ENCODE peak calls at places on chromosome 12, in six cellular contexts. N, B, X, A, O and S are unnamed samples.
A peak's percentile ranks its signal among the peaks of the same experiment; 100 is the strongest.

GRCh38 chr12:40515041-40515825 is 177.0 kb upstream of the CNTN1 start:
- DNase-seq in N (no peak), B (peak; percentile 65), X (no peak), O (peak; percentile 15), A (no peak), S (peak; percentile 29)

GRCh38 chr12:27244680-27245005 is 557 bp downstream of the STK38L start:
- DNase-seq in O (no peak), A (no peak), N (no peak), X (peak; percentile 62), B (peak; percentile 54), S (peak; percentile 80)

GRCh38 chr12:40286583-40286982 is 61.8 kb downstream of the LRRK2 start:
- DNase-seq in O (no peak), X (peak; percentile 51), N (no peak), B (peak; percentile 14), A (no peak), S (peak; percentile 29)

GRCh38 chr12:53543539-53543938 is 36.3 kb upstream of the NPFF start:
- DNase-seq in X (peak; percentile 69), N (peak; percentile 37), O (peak; percentile 52), B (peak; percentile 62), A (peak; percentile 73), S (peak; percentile 89)

GRCh38 chr12:81257952-81258551 is 180.2 kb downstream of the ACSS3 start:
- DNase-seq in A (no peak), N (peak; percentile 28), O (no peak), X (peak; percentile 66), B (peak; percentile 26), S (peak; percentile 63)

GRCh38 chr12:11958216-11959091 is 112.3 kb upstream of the BCL2L14 start:
- DNase-seq in N (no peak), B (peak; percentile 96), X (peak; percentile 81), A (no peak), O (peak; percentile 27), S (peak; percentile 97)

GRCh38 chr12:53380797-53381738 is 1.1 kb downstream of the SP1 start:
- DNase-seq in O (no peak), N (no peak), A (peak; percentile 48), B (peak; percentile 65), X (peak; percentile 64), S (peak; percentile 75)

GRCh38 chr12:7100239-7100638 is 8.0 kb upstream of the C1R start:
- DNase-seq in N (no peak), A (no peak), B (no peak), X (no peak), O (no peak), S (no peak)

GRCh38 chr12:39005671-39006070 is 100.3 kb upstream of the CPNE8 start:
- DNase-seq in A (no peak), X (no peak), O (no peak), B (no peak), N (no peak), S (no peak)

GRCh38 chr12:119693006-119693405 is 25.1 kb downstream of the PRKAB1 start:
- DNase-seq in O (no peak), B (peak; percentile 17), N (no peak), A (no peak), X (peak; percentile 98), S (peak; percentile 86)

GRCh38 chr12:32870716-32871115 is 25.9 kb downstream of the PKP2 start:
- DNase-seq in X (no peak), N (no peak), O (no peak), B (no peak), A (no peak), S (no peak)

GRCh38 chr12:6939187-6939540 is 4.5 kb upstream of the RNU7-1 start:
- DNase-seq in B (no peak), O (no peak), A (no peak), X (no peak), N (no peak), S (no peak)

GRCh38 chr12:6367065-6367968 is 8.0 kb downstream of the SCNN1A start:
- DNase-seq in O (peak; percentile 47), B (no peak), N (no peak), X (peak; percentile 36), A (no peak), S (no peak)

GRCh38 chr12:122977655-122978392 is 2.7 kb upstream of the ARL6IP4 start:
- DNase-seq in X (no peak), O (no peak), A (no peak), N (no peak), B (no peak), S (no peak)

GRCh38 chr12:127127887-127128286 is 1139.1 kb upstream of the TMEM132C start:
- DNase-seq in B (no peak), A (no peak), X (no peak), O (no peak), N (no peak), S (no peak)

GRCh38 chr12:104280703-104281458 is 22.7 kb upstream of the EID3 start:
- DNase-seq in N (peak; percentile 68), A (no peak), X (peak; percentile 95), O (no peak), B (peak; percentile 84), S (peak; percentile 92)

GRCh38 chr12:57983150-57983857 is 41.9 kb downstream of the ATP23 start:
- DNase-seq in A (no peak), X (peak; percentile 73), B (peak; percentile 28), N (peak; percentile 42), O (peak; percentile 43), S (peak; percentile 75)

GRCh38 chr12:92605621-92606170 is 97.1 kb upstream of the PLEKHG7 start:
- DNase-seq in X (no peak), A (no peak), O (no peak), B (no peak), N (no peak), S (peak; percentile 64)

GRCh38 chr12:46523446-46523845 is 150.9 kb upstream of the SLC38A2 start:
- DNase-seq in B (no peak), N (no peak), X (peak; percentile 40), O (no peak), A (no peak), S (no peak)

GRCh38 chr12:46259713-46260112 is 9.1 kb downstream of the SLC38A1 start:
- DNase-seq in B (no peak), X (no peak), O (no peak), A (no peak), N (no peak), S (no peak)

GRCh38 chr12:24396266-24396665 is 446.8 kb upstream of the SOX5 start:
- DNase-seq in N (no peak), O (no peak), A (no peak), X (no peak), B (no peak), S (no peak)

GRCh38 chr12:18217981-18218380 is 43.3 kb upstream of the PIK3C2G start:
- DNase-seq in X (peak; percentile 5), A (no peak), N (no peak), B (peak; percentile 20), O (no peak), S (peak; percentile 73)

GRCh38 chr12:124884587-124885438 is 21.1 kb upstream of the SCARB1 start:
- DNase-seq in B (no peak), X (no peak), O (no peak), N (no peak), A (peak; percentile 71), S (no peak)

GRCh38 chr12:124867389-124867930 is 3.8 kb upstream of the SCARB1 start:
- DNase-seq in X (peak; percentile 63), B (peak; percentile 39), O (no peak), A (no peak), N (no peak), S (no peak)

GRCh38 chr12:102568151-102568815 is 87.9 kb upstream of the IGF1 start:
- DNase-seq in X (no peak), A (no peak), B (no peak), O (no peak), N (no peak), S (no peak)

DNA sequence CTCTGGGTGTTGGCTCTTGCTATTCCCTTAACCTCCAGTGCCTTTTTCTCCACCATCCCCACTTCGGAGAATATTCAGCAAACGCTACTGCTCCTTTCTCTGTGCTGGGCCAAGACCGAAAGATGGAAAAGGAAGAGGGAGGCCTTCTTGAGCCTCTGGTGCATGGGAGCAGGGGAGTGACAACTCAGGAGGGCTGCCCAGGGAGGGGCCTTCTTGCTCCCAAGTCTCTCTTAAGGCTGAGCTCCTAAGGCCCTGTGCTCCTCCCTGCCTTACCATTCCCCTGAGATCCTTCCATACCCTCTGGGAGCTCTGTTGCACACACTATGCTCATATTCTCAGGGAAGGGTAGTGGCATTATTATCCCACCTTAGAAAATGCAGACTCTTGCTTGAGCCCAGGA is 34.9 kb downstream of the SH2B3 start:
- DNase-seq in B (no peak), X (no peak), O (no peak), A (peak; percentile 32), N (no peak), S (no peak)
- H3K4me1 ChIP-seq in B (peaks cover 53% of the 10 kb centered on the region), X (peaks cover 13% of the 10 kb centered on the region), O (peaks cover 15% of the 10 kb centered on the region), A (peaks cover 4% of the 10 kb centered on the region), N (no peaks in the 10 kb centered on the region), S (peaks cover 40% of the 10 kb centered on the region)

DNA sequence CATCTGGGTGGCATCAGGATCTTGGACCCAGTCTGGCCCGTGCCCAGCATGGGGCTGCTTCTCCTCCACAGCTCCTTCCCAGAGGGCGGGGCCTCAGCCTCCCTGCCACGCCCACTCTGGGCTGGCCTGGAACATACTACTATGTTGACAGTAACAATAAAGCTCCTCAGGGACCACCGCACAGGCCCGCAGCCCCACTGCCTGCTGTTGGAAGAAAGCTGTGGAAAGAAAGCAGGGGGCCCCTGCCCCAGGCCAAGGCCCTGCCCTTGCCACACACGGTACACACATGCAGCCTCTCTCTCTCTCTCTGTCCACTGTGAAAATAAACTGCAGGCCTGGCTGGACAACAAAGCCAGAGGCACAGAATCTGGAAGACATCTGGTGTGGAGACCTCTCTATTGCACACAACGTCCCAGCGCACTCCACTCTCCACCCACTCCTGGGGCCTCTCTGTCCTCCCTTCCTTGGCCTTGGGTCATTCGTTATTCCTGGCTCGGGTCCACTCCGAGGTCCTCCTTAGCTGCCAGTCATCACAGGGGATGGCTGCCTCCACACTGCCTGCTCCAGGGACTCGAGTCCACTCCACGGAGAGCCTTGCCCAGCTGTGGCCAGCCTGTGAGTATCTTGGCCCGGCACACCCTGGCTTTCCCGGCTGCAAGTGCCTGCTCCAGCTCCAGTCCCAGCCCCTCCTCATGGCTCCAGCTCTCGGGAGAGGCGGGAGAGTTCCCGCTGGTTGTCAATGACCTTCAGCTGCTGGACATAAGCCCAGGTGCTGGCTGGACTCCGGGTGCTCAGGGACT is 11.8 kb upstream of the ENDOU start:
- DNase-seq in A (peak; percentile 36), B (no peak), O (no peak), X (no peak), N (no peak), S (peak; percentile 78)
- H3K9ac ChIP-seq in A (no peak overlapping the region), B (no peak overlapping the region), O (no peak overlapping the region), X (no peak overlapping the region), N (no peak overlapping the region), S (peak overlapping the region; percentile 30)

GRCh38 chr12:1398673-1399072 is 195.7 kb downstream of the FBXL14 start:
- DNase-seq in B (no peak), N (no peak), X (peak; percentile 11), A (no peak), O (no peak), S (peak; percentile 39)
- H2AFZ ChIP-seq in B (no peak overlapping the region), N (no peak overlapping the region), X (no peak overlapping the region), A (no peak overlapping the region), O (no peak overlapping the region), S (no peak overlapping the region)

GRCh38 chr12:108647936-108648287 is 14.2 kb upstream of the SELPLG start:
- DNase-seq in B (no peak), A (peak; percentile 37), X (no peak), O (no peak), N (no peak), S (no peak)

GRCh38 chr12:108649126-108649525 is 15.4 kb upstream of the SELPLG start:
- DNase-seq in B (no peak), O (no peak), N (no peak), A (no peak), X (no peak), S (peak; percentile 92)

GRCh38 chr12:108649668-108650067 is 16.0 kb upstream of the SELPLG start:
- DNase-seq in N (peak; percentile 86), A (no peak), O (no peak), B (peak; percentile 75), X (peak; percentile 62), S (peak; percentile 91)

GRCh38 chr12:108648371-108648770 is 14.7 kb upstream of the SELPLG start:
- DNase-seq in O (no peak), B (no peak), N (no peak), A (peak; percentile 20), X (no peak), S (no peak)

GRCh38 chr12:108650083-108650482 is 16.4 kb upstream of the SELPLG start:
- DNase-seq in N (peak; percentile 57), O (no peak), B (no peak), A (no peak), X (no peak), S (no peak)
- H3K4me1 ChIP-seq in N (peaks cover 82% of the 10 kb centered on the region), O (peaks cover 10% of the 10 kb centered on the region), B (peaks cover 13% of the 10 kb centered on the region), A (peaks cover 10% of the 10 kb centered on the region), X (peaks cover 12% of the 10 kb centered on the region), S (peaks cover 54% of the 10 kb centered on the region)